ENCODE peak calls at places on chromosome 2, in five cellular contexts. One of them, this sample, is unnamed. For H3K27me3, the result is how much of the 10 kb centered on the place peaks cover.

GRCh38 chr2:231410293-231411004 is 14.9 kb downstream of the B3GNT7 start:
- DNase-seq in ovary: peak
- DNase-seq in uterus: no peak
- DNase-seq in fibroblast of lung: no peak
- DNase-seq in GM23248: no peak
- DNase-seq in this sample: no peak

GRCh38 chr2:217930783-217931563 is 71.8 kb downstream of the TNS1 start:
- DNase-seq in ovary: no peak
- DNase-seq in uterus: no peak
- DNase-seq in fibroblast of lung: peak
- DNase-seq in GM23248: peak
- DNase-seq in this sample: no peak

GRCh38 chr2:138275881-138276280 is 225.7 kb upstream of the SPOPL start:
- DNase-seq in ovary: no peak
- DNase-seq in uterus: no peak
- DNase-seq in fibroblast of lung: peak
- DNase-seq in GM23248: peak
- DNase-seq in this sample: no peak

GRCh38 chr2:216618785-216619184 is 14.4 kb upstream of the IGFBP2 start:
- DNase-seq in ovary: no peak
- DNase-seq in uterus: no peak
- DNase-seq in fibroblast of lung: no peak
- DNase-seq in GM23248: no peak
- DNase-seq in this sample: no peak

GRCh38 chr2:102449370-102449974 is 23.6 kb upstream of the SLC9A4 start:
- DNase-seq in ovary: peak
- DNase-seq in uterus: no peak
- DNase-seq in fibroblast of lung: peak
- DNase-seq in GM23248: peak
- DNase-seq in this sample: peak

GRCh38 chr2:227365833-227366232 is 13.3 kb downstream of the TM4SF20 start:
- DNase-seq in ovary: no peak
- DNase-seq in uterus: no peak
- DNase-seq in fibroblast of lung: peak
- DNase-seq in GM23248: peak
- DNase-seq in this sample: no peak

GRCh38 chr2:185144159-185144919 is 546.0 kb downstream of the ZNF804A start:
- DNase-seq in ovary: no peak
- DNase-seq in uterus: no peak
- DNase-seq in fibroblast of lung: no peak
- DNase-seq in GM23248: no peak
- DNase-seq in this sample: no peak

GRCh38 chr2:28444951-28445350 is 50.9 kb upstream of the PLB1 start:
- DNase-seq in ovary: no peak
- DNase-seq in uterus: no peak
- DNase-seq in fibroblast of lung: no peak
- DNase-seq in GM23248: no peak
- DNase-seq in this sample: no peak

GRCh38 chr2:212227755-212228154 is 310.8 kb downstream of the ERBB4 start:
- DNase-seq in ovary: no peak
- DNase-seq in uterus: no peak
- DNase-seq in fibroblast of lung: peak
- DNase-seq in GM23248: peak
- DNase-seq in this sample: peak

GRCh38 chr2:3780477-3781402 is 77.4 kb downstream of the DCDC2C start:
- DNase-seq in ovary: peak
- DNase-seq in uterus: peak
- DNase-seq in fibroblast of lung: peak
- DNase-seq in GM23248: peak
- DNase-seq in this sample: peak

GRCh38 chr2:112646102-112646719 is 472 bp downstream of the SLC20A1 start:
- DNase-seq in ovary: no peak
- DNase-seq in uterus: peak
- DNase-seq in fibroblast of lung: no peak
- DNase-seq in GM23248: peak
- DNase-seq in this sample: no peak

GRCh38 chr2:48358982-48359381 is 171.0 kb upstream of the STON1 start:
- DNase-seq in ovary: no peak
- DNase-seq in uterus: no peak
- DNase-seq in fibroblast of lung: no peak
- DNase-seq in GM23248: no peak
- DNase-seq in this sample: no peak

GRCh38 chr2:125679903-125680302 is 976.1 kb upstream of the GYPC start:
- DNase-seq in ovary: no peak
- DNase-seq in uterus: no peak
- DNase-seq in fibroblast of lung: no peak
- DNase-seq in GM23248: no peak
- DNase-seq in this sample: no peak

GRCh38 chr2:237144516-237144915 is 58.8 kb downstream of the COPS8 start:
- DNase-seq in ovary: no peak
- DNase-seq in uterus: no peak
- DNase-seq in fibroblast of lung: no peak
- DNase-seq in GM23248: no peak
- DNase-seq in this sample: no peak

GRCh38 chr2:178860551-178860950 is 53.3 kb upstream of the TTN start:
- DNase-seq in ovary: no peak
- DNase-seq in uterus: peak
- DNase-seq in fibroblast of lung: no peak
- DNase-seq in GM23248: no peak
- DNase-seq in this sample: peak

GRCh38 chr2:176178271-176178806 is 10.1 kb upstream of the HOXD1 start:
- DNase-seq in ovary: peak
- DNase-seq in uterus: peak
- DNase-seq in fibroblast of lung: peak
- DNase-seq in GM23248: peak
- DNase-seq in this sample: peak

GRCh38 chr2:119248751-119249150 is 25.1 kb downstream of the STEAP3 start:
- DNase-seq in ovary: no peak
- DNase-seq in uterus: no peak
- DNase-seq in fibroblast of lung: no peak
- DNase-seq in GM23248: no peak
- DNase-seq in this sample: no peak

GRCh38 chr2:144452169-144453038 is 67.5 kb downstream of the ZEB2 start:
- DNase-seq in ovary: no peak
- DNase-seq in uterus: no peak
- DNase-seq in fibroblast of lung: peak
- DNase-seq in GM23248: peak
- DNase-seq in this sample: no peak

GRCh38 chr2:195543902-195544894 is 112.8 kb upstream of the SLC39A10 start:
- DNase-seq in ovary: no peak
- DNase-seq in uterus: no peak
- DNase-seq in fibroblast of lung: peak
- DNase-seq in GM23248: peak
- DNase-seq in this sample: no peak

GRCh38 chr2:159084395-159085370 is 116.2 kb downstream of the TANC1 start:
- DNase-seq in ovary: no peak
- DNase-seq in uterus: no peak
- DNase-seq in fibroblast of lung: peak
- DNase-seq in GM23248: peak
- DNase-seq in this sample: peak
- H3K27ac ChIP-seq in ovary: no peak
- H3K27ac ChIP-seq in uterus: peak
- H3K27ac ChIP-seq in fibroblast of lung: peak
- H3K27ac ChIP-seq in GM23248: peak
- H3K27ac ChIP-seq in this sample: peak

GRCh38 chr2:66448592-66448991 is 13.7 kb downstream of the MEIS1 start:
- DNase-seq in ovary: no peak
- DNase-seq in uterus: no peak
- DNase-seq in fibroblast of lung: no peak
- DNase-seq in GM23248: no peak
- DNase-seq in this sample: no peak
- H3K27me3 ChIP-seq in ovary: under half
- H3K27me3 ChIP-seq in uterus: under half
- H3K27me3 ChIP-seq in fibroblast of lung: under half
- H3K27me3 ChIP-seq in GM23248: under half
- H3K27me3 ChIP-seq in this sample: under half

GRCh38 chr2:9767656-9768281 is 75.5 kb upstream of the TAF1B start:
- DNase-seq in ovary: no peak
- DNase-seq in uterus: no peak
- DNase-seq in fibroblast of lung: no peak
- DNase-seq in GM23248: no peak
- DNase-seq in this sample: peak
- H3K27ac ChIP-seq in ovary: no peak
- H3K27ac ChIP-seq in uterus: no peak
- H3K27ac ChIP-seq in fibroblast of lung: no peak
- H3K27ac ChIP-seq in GM23248: no peak
- H3K27ac ChIP-seq in this sample: no peak

GRCh38 chr2:121031568-121032340 is 253.2 kb downstream of the TFCP2L1 start:
- DNase-seq in ovary: no peak
- DNase-seq in uterus: no peak
- DNase-seq in fibroblast of lung: no peak
- DNase-seq in GM23248: no peak
- DNase-seq in this sample: no peak
- H3K27me3 ChIP-seq in ovary: under half
- H3K27me3 ChIP-seq in uterus: under half
- H3K27me3 ChIP-seq in fibroblast of lung: under half
- H3K27me3 ChIP-seq in GM23248: half or more
- H3K27me3 ChIP-seq in this sample: under half

GRCh38 chr2:134407154-134407890 is 153.4 kb downstream of the MGAT5 start:
- DNase-seq in ovary: no peak
- DNase-seq in uterus: no peak
- DNase-seq in fibroblast of lung: no peak
- DNase-seq in GM23248: no peak
- DNase-seq in this sample: no peak
- H3K27ac ChIP-seq in ovary: no peak
- H3K27ac ChIP-seq in uterus: no peak
- H3K27ac ChIP-seq in fibroblast of lung: peak
- H3K27ac ChIP-seq in GM23248: no peak
- H3K27ac ChIP-seq in this sample: no peak

GRCh38 chr2:75633620-75634019 is 13.0 kb upstream of the MRPL19 start:
- DNase-seq in ovary: no peak
- DNase-seq in uterus: no peak
- DNase-seq in fibroblast of lung: no peak
- DNase-seq in GM23248: no peak
- DNase-seq in this sample: no peak
- H3K27me3 ChIP-seq in ovary: under half
- H3K27me3 ChIP-seq in uterus: under half
- H3K27me3 ChIP-seq in fibroblast of lung: under half
- H3K27me3 ChIP-seq in GM23248: under half
- H3K27me3 ChIP-seq in this sample: under half